ENCODE peak calls at places on chromosomes 13 and 19, in four cellular contexts. N, O, R and V are unnamed samples.

GRCh38 chr19:6969490-6969889 is 51.7 kb downstream of the MBD3L2B start:
- DNase-seq in R (no peak), N (no peak), O (no peak), V (no peak)

GRCh38 chr19:6743714-6744380 is 4.4 kb downstream of the TRIP10 start:
- DNase-seq in R (no peak), N (no peak), O (peak; percentile 58), V (no peak)

GRCh38 chr19:4909172-4909896 is at the start of gene UHRF1:
- DNase-seq in R (no peak), O (no peak), N (peak; percentile 83), V (no peak)

GRCh38 chr19:7224205-7224833 is 69.9 kb downstream of the INSR start:
- DNase-seq in R (peak; percentile 74), O (no peak), N (no peak), V (no peak)

GRCh38 chr19:41192574-41193419 is at the start of gene CYP2S1:
- DNase-seq in N (no peak), R (no peak), O (no peak), V (no peak)

GRCh38 chr19:18436651-18437478 is 1.1 kb downstream of the ISYNA1 start:
- DNase-seq in N (peak; percentile 84), R (peak; percentile 91), O (peak; percentile 85), V (no peak)

GRCh38 chr13:93270769-93271753 is 44.5 kb downstream of the GPC6 start:
- DNase-seq in N (no peak), O (no peak), R (no peak), V (no peak)

GRCh38 chr13:40631605-40632004 is 34.8 kb downstream of the FOXO1 start:
- DNase-seq in O (no peak), R (no peak), N (no peak), V (no peak)

GRCh38 chr19:5480427-5480836 is 25.2 kb downstream of the ZNRF4 start:
- DNase-seq in N (no peak), R (no peak), O (no peak), V (no peak)

GRCh38 chr13:98541211-98541610 is 35.7 kb downstream of the STK24 start:
- DNase-seq in O (no peak), N (no peak), R (no peak), V (no peak)

GRCh38 chr13:112603641-112604220 is 15.8 kb upstream of the TUBGCP3 start:
- DNase-seq in O (no peak), N (no peak), R (no peak), V (no peak)

GRCh38 chr13:48210178-48210577 is 22.8 kb upstream of the ITM2B start:
- DNase-seq in R (no peak), N (peak; percentile 24), O (no peak), V (no peak)

GRCh38 chr19:56086671-56087430 is 34.2 kb downstream of the ZNF787 start:
- DNase-seq in O (no peak), N (no peak), R (no peak), V (no peak)

GRCh38 chr19:5048091-5048726 is 79.3 kb downstream of the KDM4B start:
- DNase-seq in O (peak; percentile 78), R (peak; percentile 78), N (peak; percentile 65), V (no peak)

GRCh38 chr19:55498246-55498645 is 10.0 kb downstream of the SSC5D start:
- DNase-seq in R (no peak), N (no peak), O (no peak), V (no peak)

GRCh38 chr19:9044449-9044848 is 34.2 kb upstream of the MUC16 start:
- DNase-seq in R (no peak), N (no peak), O (no peak), V (no peak)

GRCh38 chr19:57421037-57421436 is 10.1 kb downstream of the ZNF17 start:
- DNase-seq in O (no peak), N (no peak), R (no peak), V (no peak)

GRCh38 chr13:108933061-108933460 is 303.6 kb downstream of the MYO16 start:
- DNase-seq in O (no peak), N (no peak), R (no peak), V (no peak)

GRCh38 chr13:84399320-84400085 is 517.2 kb upstream of the SLITRK1 start:
- DNase-seq in O (peak; percentile 8), R (no peak), N (no peak), V (no peak)

GRCh38 chr13:113527272-113527958 is 36.9 kb upstream of the DCUN1D2 start:
- DNase-seq in N (no peak), O (no peak), R (no peak), V (no peak)

GRCh38 chr19:6801397-6802086 is 29.0 kb downstream of the VAV1 start:
- DNase-seq in R (peak; percentile 13), O (no peak), N (peak; percentile 89), V (peak; percentile 77)

GRCh38 chr13:112056284-112056727 is 10.6 kb upstream of the SOX1 start:
- DNase-seq in O (no peak), R (no peak), N (no peak), V (no peak)

GRCh38 chr13:96252903-96253302 is 163.0 kb downstream of the HS6ST3 start:
- DNase-seq in O (no peak), R (no peak), N (no peak), V (no peak)

GRCh38 chr19:39540333-39540673 is 342 bp upstream of the EID2 start:
- DNase-seq in R (no peak), N (no peak), O (no peak), V (no peak)
- H3K4me3 ChIP-seq in R (peak overlapping the region; percentile 60), N (peak overlapping the region; percentile 78), O (peak overlapping the region; percentile 73), V (no peak overlapping the region)

GRCh38 chr19:51439021-51439465 is 19.2 kb downstream of the SIGLEC8 start:
- DNase-seq in R (no peak), N (no peak), O (no peak), V (no peak)

GRCh38 chr19:51440846-51441409 is 17.3 kb downstream of the SIGLEC8 start:
- DNase-seq in R (no peak), O (no peak), N (no peak), V (no peak)

GRCh38 chr19:51440052-51440451 is 18.2 kb downstream of the SIGLEC8 start:
- DNase-seq in O (no peak), N (no peak), R (no peak), V (no peak)

DNA sequence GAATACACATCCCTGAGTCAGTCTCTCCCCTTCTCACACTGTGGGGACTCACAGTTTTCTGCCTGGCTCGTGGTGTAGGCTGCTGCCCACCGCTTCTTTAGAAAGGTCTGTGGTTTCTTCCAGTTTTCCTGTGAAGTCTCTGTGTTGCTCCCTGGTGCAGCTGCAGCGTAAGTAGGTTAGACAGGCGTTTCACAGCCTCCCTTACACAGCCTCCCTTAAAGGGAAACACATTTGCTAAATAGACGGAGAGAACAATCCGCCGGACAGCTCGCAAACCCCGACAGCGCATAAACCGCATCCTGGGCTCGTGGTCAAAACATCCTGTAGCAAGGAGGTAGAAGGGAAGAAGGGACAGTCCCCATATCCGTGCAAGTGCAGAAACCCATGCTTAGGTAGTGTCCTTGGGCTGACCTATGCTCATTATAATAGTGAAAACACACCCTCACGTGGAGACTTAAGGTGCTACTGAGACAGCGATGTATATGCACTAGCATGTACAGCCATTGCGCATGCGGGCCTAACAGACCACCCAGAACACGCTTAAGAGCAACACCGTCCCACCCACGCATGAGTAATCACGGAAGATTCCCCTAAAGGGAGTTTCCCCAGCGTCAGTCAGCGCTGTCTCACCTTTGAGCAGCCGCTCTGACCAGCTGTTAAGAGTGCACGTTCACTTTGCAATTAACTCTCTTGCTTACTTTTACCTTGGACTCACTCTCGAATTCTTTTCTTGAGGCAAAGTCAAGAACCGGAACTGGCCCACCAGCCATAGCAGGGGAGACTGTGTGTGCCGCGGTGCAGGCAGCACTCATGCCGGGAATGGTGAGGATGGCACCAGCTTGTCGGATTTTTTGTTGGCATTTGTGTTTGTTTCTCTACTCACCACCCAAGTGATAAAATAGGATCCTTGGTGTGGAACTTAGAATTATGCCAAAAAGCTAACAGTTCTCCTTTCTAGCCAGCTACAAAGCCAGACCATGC is 16.6 kb downstream of the SIGLEC8 start:
- DNase-seq in O (no peak), N (peak; percentile 81), R (no peak), V (peak; percentile 91)
- H3K4me3 ChIP-seq in O (no peak overlapping the region), N (peak overlapping the region; percentile 33), R (no peak overlapping the region), V (peak overlapping the region; percentile 22)

DNA sequence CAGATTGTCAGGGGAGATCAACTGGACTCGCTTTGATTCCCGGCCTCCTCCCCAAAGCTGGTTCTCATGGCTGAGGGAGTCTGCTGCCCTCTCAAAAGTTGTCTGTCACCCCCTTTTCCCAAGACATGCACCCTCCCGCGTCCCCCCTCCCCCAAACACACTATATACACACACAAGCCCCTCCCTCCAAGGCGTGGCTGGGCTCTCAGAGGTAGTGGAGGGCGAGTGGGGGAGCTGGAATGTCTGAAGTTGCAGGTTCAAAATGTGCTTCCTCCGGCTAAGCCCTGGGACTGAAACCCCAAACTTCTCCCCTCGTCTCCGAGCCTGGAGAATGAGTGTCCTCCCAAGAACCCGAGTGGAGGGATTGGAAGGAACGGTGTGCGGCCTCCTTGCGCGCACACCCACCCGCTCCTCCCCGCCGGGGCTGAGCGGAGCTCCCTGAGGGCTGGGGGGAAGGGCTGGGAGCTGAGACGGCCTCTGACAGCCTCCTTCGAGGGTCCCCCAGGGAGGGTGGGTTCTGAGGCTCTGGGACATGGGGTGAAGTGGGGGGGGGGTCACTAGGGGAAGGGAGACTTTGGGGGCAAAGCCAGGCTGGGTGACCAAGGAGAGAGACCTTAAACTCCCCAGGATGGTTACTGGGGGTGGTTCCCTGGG is 9.9 kb upstream of the MEIS3 start:
- DNase-seq in R (no peak), N (no peak), O (no peak), V (no peak)
- H3K4me3 ChIP-seq in R (no peak overlapping the region), N (no peak overlapping the region), O (no peak overlapping the region), V (no peak overlapping the region)

DNA sequence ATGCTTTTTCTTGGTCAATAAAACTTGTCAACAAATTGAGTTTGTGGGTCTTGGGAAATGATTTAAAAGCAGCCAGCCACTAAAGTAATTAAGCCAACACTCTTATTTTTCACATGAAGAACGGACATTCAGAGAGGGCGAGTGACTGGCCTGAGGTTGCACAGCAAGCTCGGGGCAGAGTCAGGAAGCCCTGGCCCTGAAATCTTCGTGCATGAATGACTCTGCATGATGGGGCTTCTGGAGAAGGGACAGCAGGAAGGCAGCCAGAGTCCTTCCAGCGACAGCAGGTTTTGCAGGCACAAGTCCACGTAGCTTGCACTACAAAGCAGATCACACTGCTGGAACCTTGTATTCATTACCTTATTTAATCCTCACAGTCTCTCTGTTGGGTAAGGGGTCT is 232.5 kb downstream of the ZNF536 start:
- DNase-seq in N (no peak), R (no peak), O (no peak), V (no peak)
- H3K4me3 ChIP-seq in N (no peak overlapping the region), R (no peak overlapping the region), O (no peak overlapping the region), V (no peak overlapping the region)

GRCh38 chr19:13051581-13052165 is 51.0 kb downstream of the LYL1 start:
- DNase-seq in O (peak; percentile 97), R (peak; percentile 77), N (no peak), V (no peak)
- H3K4me3 ChIP-seq in O (no peak overlapping the region), R (peak overlapping the region; percentile 23), N (no peak overlapping the region), V (no peak overlapping the region)

DNA sequence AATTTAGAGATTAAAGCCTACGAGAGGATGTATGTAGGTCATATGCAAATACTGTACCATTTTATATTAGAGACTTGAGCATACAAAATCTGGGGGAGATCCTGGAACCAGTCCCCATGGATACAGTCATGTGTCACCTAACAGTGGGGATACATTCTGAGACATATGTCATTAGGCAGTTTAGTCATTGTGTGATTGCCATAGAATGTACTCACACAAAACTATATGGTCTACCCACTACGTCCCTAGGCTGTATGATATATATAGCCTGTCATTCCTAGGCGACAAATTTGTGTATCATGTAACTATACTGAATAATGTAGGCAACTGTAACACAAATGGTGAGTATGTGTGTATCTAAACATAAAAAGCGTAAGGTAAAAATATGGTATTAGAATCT is 62.8 kb downstream of the WDFY2 start:
- DNase-seq in N (no peak), R (no peak), O (no peak), V (no peak)
- H3K4me3 ChIP-seq in N (no peak overlapping the region), R (no peak overlapping the region), O (no peak overlapping the region), V (no peak overlapping the region)

GRCh38 chr19:52410276-52410675 is 12.6 kb downstream of the ZNF528 start:
- DNase-seq in N (no peak), O (no peak), R (no peak), V (no peak)
- H3K4me3 ChIP-seq in N (no peak overlapping the region), O (no peak overlapping the region), R (no peak overlapping the region), V (no peak overlapping the region)

GRCh38 chr13:51811046-51811445 is 7.1 kb upstream of the DHRS12 start:
- DNase-seq in O (no peak), N (no peak), R (no peak), V (no peak)
- H3K4me3 ChIP-seq in O (no peak overlapping the region), N (no peak overlapping the region), R (no peak overlapping the region), V (no peak overlapping the region)